ENCODE peak calls at places on chromosome 11, in four cellular contexts. One of them, this sample, is unnamed.

GRCh38 chr11:129041611-129042018 is 98.9 kb upstream of the TP53AIP1 start:
- DNase-seq in HCT116: no peak
- DNase-seq in HFFc6: peak
- DNase-seq in spleen: no peak
- DNase-seq in this sample: no peak

GRCh38 chr11:113373306-113373705 is 14.3 kb upstream of the ANKK1 start:
- DNase-seq in HCT116: no peak
- DNase-seq in HFFc6: peak
- DNase-seq in spleen: no peak
- DNase-seq in this sample: no peak

GRCh38 chr11:17418437-17418836 is 30.0 kb upstream of the KCNJ11 start:
- DNase-seq in HCT116: no peak
- DNase-seq in HFFc6: no peak
- DNase-seq in spleen: no peak
- DNase-seq in this sample: no peak

GRCh38 chr11:65136515-65137096 is 2.3 kb upstream of the SYVN1 start:
- DNase-seq in HCT116: no peak
- DNase-seq in HFFc6: no peak
- DNase-seq in spleen: peak
- DNase-seq in this sample: no peak

GRCh38 chr11:72229336-72229924 is 4.9 kb downstream of the INPPL1 start:
- DNase-seq in HCT116: no peak
- DNase-seq in HFFc6: no peak
- DNase-seq in spleen: no peak
- DNase-seq in this sample: no peak

GRCh38 chr11:87076874-87077429 is 39.2 kb downstream of the TMEM135 start:
- DNase-seq in HCT116: no peak
- DNase-seq in HFFc6: no peak
- DNase-seq in spleen: no peak
- DNase-seq in this sample: no peak

GRCh38 chr11:7787239-7787638 is 9.5 kb downstream of the OR5P2 start:
- DNase-seq in HCT116: no peak
- DNase-seq in HFFc6: no peak
- DNase-seq in spleen: no peak
- DNase-seq in this sample: no peak

GRCh38 chr11:58958500-58958899 is 19.2 kb downstream of the GLYATL1 start:
- DNase-seq in HCT116: peak
- DNase-seq in HFFc6: no peak
- DNase-seq in spleen: peak
- DNase-seq in this sample: peak

GRCh38 chr11:86669424-86669823 is 3.0 kb downstream of the ME3 start:
- DNase-seq in HCT116: no peak
- DNase-seq in HFFc6: no peak
- DNase-seq in spleen: no peak
- DNase-seq in this sample: no peak

GRCh38 chr11:94144233-94144632 is 15.6 kb downstream of the PANX1 start:
- DNase-seq in HCT116: no peak
- DNase-seq in HFFc6: no peak
- DNase-seq in spleen: no peak
- DNase-seq in this sample: no peak

DNA sequence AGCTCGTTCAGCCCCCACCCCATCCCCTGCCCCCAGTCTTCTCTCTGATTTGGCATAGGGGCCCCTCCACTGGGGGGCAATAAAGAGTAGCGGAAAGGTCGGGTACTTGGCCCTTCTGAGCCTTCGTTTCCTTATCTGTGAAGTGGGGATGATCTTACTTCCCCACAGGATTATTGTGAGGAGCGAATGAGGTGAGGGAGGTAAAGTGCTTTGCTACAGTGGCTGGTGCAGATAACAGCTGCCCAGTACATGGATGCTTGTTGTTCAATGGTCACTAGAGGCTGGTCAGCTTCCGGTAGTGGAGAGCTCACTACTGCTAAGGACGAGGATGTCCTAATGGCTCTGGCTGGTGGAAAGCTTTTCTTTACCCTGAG is 101.2 kb downstream of the CEP164 start:
- DNase-seq in HCT116: no peak
- DNase-seq in HFFc6: no peak
- DNase-seq in spleen: no peak
- DNase-seq in this sample: no peak
- TF ChIP-seq CTCF in HCT116: peak
- TF ChIP-seq CTCF in HFFc6: no peak
- TF ChIP-seq CTCF in spleen: no peak
- TF ChIP-seq CTCF in this sample: no peak

DNA sequence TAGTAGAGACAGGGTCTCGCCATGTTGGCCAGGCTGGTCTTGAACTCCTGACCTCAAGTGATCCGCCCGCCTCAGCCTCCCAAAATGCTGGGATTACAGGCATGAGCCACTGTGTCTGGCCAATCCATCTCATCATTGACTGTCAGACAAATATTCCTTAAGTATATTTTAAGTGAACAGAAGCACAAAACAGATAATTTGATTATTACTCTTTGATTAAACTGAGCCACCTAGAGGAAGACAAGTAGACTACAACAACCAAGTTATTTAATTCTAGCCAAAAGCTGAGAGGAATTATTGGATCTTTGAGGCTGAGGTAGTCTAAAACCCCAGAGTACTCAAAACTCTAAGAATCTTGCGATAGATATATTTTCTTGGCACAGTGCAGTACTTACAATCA is 1.2 kb downstream of the ACRV1 start:
- DNase-seq in HCT116: peak
- DNase-seq in HFFc6: no peak
- DNase-seq in spleen: no peak
- DNase-seq in this sample: no peak
- TF ChIP-seq CTCF in HCT116: peak
- TF ChIP-seq CTCF in HFFc6: peak
- TF ChIP-seq CTCF in spleen: no peak
- TF ChIP-seq CTCF in this sample: no peak

DNA sequence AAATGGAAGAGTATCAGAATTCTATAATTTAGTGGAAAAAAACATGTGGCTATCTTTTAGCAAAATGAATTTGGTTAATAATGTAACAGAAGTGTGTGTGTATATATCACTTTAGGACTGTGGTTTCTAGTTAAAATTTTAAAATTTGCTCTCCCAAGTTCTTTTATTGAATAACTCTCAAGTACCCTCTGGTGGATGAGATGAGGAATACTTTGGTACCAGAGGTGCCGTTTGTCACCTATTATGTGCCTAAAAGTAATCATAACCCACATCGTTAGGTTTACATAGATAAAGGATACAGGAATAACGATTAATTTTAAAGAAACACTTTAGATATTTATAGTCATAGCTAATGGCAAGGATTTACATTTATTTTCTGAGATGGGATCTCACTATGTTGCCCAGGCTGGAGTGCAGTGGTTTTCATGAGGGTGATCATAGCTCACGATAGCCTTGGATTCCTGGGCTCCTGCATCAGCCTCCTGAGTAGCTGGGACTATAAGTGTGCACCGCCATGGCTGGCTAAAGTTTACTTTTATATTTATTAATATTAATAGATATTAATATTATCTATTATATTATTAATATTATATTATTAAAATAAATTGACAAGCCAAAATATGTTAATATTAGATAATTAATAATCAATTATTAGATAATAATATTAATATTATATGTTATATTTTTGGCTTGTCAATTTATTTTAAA is 66.7 kb upstream of the CAPRIN1 start:
- DNase-seq in HCT116: no peak
- DNase-seq in HFFc6: peak
- DNase-seq in spleen: no peak
- DNase-seq in this sample: no peak
- TF ChIP-seq CTCF in HCT116: peak
- TF ChIP-seq CTCF in HFFc6: peak
- TF ChIP-seq CTCF in spleen: peak
- TF ChIP-seq CTCF in this sample: no peak

DNA sequence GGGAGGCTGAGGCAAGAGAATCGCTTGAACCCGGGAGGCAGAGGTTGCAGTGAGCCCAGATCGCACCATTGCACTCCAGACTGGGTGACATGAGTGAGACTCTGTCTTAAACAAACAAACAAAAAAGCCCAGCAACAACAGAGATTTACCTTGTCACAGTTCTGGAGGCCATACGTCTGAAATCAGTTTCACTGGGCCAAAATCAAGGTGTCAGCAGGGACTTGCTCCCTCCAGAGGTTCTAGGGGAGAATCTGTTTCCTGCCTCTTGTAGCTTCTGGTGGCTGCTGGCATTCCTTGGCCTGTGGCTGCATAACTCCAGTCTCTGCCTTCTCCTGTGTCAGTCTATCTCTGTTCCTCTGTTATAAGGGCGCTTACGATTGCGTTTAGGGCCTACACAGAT is 1.5 kb downstream of the DDX10 start:
- DNase-seq in HCT116: no peak
- DNase-seq in HFFc6: no peak
- DNase-seq in spleen: no peak
- DNase-seq in this sample: no peak
- TF ChIP-seq CTCF in HCT116: peak
- TF ChIP-seq CTCF in HFFc6: no peak
- TF ChIP-seq CTCF in spleen: no peak
- TF ChIP-seq CTCF in this sample: no peak

DNA sequence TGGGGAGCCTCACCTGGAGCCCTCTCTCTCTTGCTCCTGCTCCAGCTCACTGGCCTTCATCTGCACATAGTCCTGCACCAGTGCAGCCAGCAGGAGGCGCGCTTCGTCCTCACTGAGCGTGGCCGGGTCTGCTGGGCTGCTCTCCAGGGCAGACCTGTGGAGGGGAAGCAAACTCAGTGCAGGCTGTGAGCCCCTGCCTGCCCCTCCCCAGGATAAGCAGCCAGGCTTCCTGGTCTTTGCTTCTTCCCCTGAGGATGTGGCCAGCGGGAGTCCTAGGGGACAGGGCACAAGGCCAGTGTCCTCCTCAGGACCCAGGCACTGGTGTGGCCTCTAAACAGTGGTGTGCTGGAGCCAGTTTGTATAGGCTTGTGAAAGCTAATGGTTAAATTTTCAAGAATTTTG is 2.2 kb downstream of the CALCA start:
- DNase-seq in HCT116: peak
- DNase-seq in HFFc6: peak
- DNase-seq in spleen: peak
- DNase-seq in this sample: peak
- TF ChIP-seq CTCF in HCT116: peak
- TF ChIP-seq CTCF in HFFc6: peak
- TF ChIP-seq CTCF in spleen: no peak
- TF ChIP-seq CTCF in this sample: peak

GRCh38 chr11:14248577-14248976 is 110.4 kb downstream of the RRAS2 start:
- DNase-seq in HCT116: no peak
- DNase-seq in HFFc6: no peak
- DNase-seq in spleen: no peak
- DNase-seq in this sample: no peak
- TF ChIP-seq CTCF in HCT116: no peak
- TF ChIP-seq CTCF in HFFc6: no peak
- TF ChIP-seq CTCF in spleen: no peak
- TF ChIP-seq CTCF in this sample: no peak

GRCh38 chr11:5507177-5507576 is 2.6 kb downstream of the UBQLN3 start:
- DNase-seq in HCT116: no peak
- DNase-seq in HFFc6: no peak
- DNase-seq in spleen: no peak
- DNase-seq in this sample: no peak
- TF ChIP-seq CTCF in HCT116: peak
- TF ChIP-seq CTCF in HFFc6: no peak
- TF ChIP-seq CTCF in spleen: no peak
- TF ChIP-seq CTCF in this sample: no peak

GRCh38 chr11:123302751-123303195 is 107.7 kb upstream of the CLMP start:
- DNase-seq in HCT116: no peak
- DNase-seq in HFFc6: peak
- DNase-seq in spleen: no peak
- DNase-seq in this sample: no peak
- TF ChIP-seq CTCF in HCT116: no peak
- TF ChIP-seq CTCF in HFFc6: peak
- TF ChIP-seq CTCF in spleen: no peak
- TF ChIP-seq CTCF in this sample: no peak

This sample was measured in Calu3.